ENCODE peak calls at places on chromosome 4, in ten cellular contexts. E is central memory CD4-positive, alpha-beta T cell; F is AG10803; O is T-helper 9 cell; B is stimulated activated CD4-positive, alpha-beta T cell treated with anti-CD3 and anti-CD28 coated beads, Interleukin-15, amount 100 ng/mL, for 1 hour; X is COLO829; R is stimulated activated naive B cell treated with anti-CD40 and anti-IgM and Interleukin-4, amounts not matched to agents 10 μg/mL and 1 μg/mL and 100 μg/mL, for 72 hours; P is activated T-cell treated with anti-CD3 and anti-CD28 coated beads, Interleukin-2, amount 50 U/mL, for 1 hour; Z is foreskin fibroblast; H is Ammon's horn. T is an unnamed sample.

GRCh38 chr4:8696369-8697127 is 104.0 kb downstream of the CPZ start:
- DNase-seq in P (no peak), F (no peak), R (no peak), E (no peak), Z (no peak), O (no peak), B (no peak), X (no peak), H (no peak), T (no peak)

GRCh38 chr4:6614701-6615230 is 25.7 kb upstream of the MRFAP1 start:
- DNase-seq in E (no peak), R (no peak), P (no peak), F (no peak), Z (no peak), H (no peak), X (no peak), B (no peak), O (no peak), T (no peak)

GRCh38 chr4:168811793-168812651 is 198.0 kb downstream of the CBR4 start:
- DNase-seq in E (no peak), B (no peak), Z (peak; percentile 71), O (no peak), R (no peak), X (no peak), F (peak; percentile 77), H (no peak), P (no peak), T (no peak)

GRCh38 chr4:138090918-138091659 is 151.1 kb downstream of the SLC7A11 start:
- DNase-seq in H (no peak), R (no peak), F (no peak), X (no peak), E (no peak), O (no peak), B (no peak), P (no peak), Z (no peak), T (no peak)

GRCh38 chr4:116387942-116388474 is 697.4 kb downstream of the TRAM1L1 start:
- DNase-seq in B (no peak), P (no peak), F (no peak), H (no peak), Z (no peak), O (no peak), X (no peak), R (no peak), E (no peak), T (no peak)

GRCh38 chr4:123874044-123874443 is 477.4 kb downstream of the SPRY1 start:
- DNase-seq in X (no peak), B (no peak), Z (no peak), P (no peak), F (no peak), O (no peak), E (no peak), R (no peak), H (no peak), T (no peak)

GRCh38 chr4:18676136-18676922 is 654.8 kb upstream of the LCORL start:
- DNase-seq in F (no peak), O (no peak), R (no peak), Z (no peak), P (no peak), E (no peak), X (peak; percentile 9), B (no peak), H (no peak), T (no peak)

GRCh38 chr4:134650461-134650860 is 448.9 kb upstream of the PABPC4L start:
- DNase-seq in Z (no peak), X (no peak), E (no peak), O (no peak), P (no peak), F (no peak), H (no peak), R (no peak), B (no peak), T (no peak)

GRCh38 chr4:2256781-2257191 is 5.1 kb downstream of the MXD4 start:
- DNase-seq in X (no peak), P (no peak), B (no peak), E (no peak), O (no peak), R (peak; percentile 0), F (no peak), H (no peak), Z (no peak), T (peak; percentile 47)

GRCh38 chr4:55386073-55386472 is 9.7 kb upstream of the TMEM165 start:
- DNase-seq in P (no peak), E (no peak), F (peak; percentile 21), R (no peak), O (no peak), Z (no peak), X (no peak), H (peak; percentile 54), B (no peak), T (no peak)

GRCh38 chr4:41784191-41784979 is 35.9 kb upstream of the PHOX2B start:
- DNase-seq in O (no peak), Z (no peak), F (no peak), B (no peak), X (peak; percentile 0), E (no peak), R (no peak), P (no peak), H (no peak), T (no peak)

GRCh38 chr4:127985989-127986388 is 20.8 kb downstream of the ABHD18 start:
- DNase-seq in R (no peak), O (no peak), H (no peak), P (no peak), E (no peak), Z (no peak), B (no peak), X (no peak), F (no peak), T (no peak)

GRCh38 chr4:83535945-83536648 is at the start of gene GPAT3:
- DNase-seq in X (no peak), Z (peak; percentile 63), H (peak; percentile 27), E (peak; percentile 66), R (peak; percentile 40), O (peak; percentile 57), P (peak; percentile 75), B (peak; percentile 36), F (peak; percentile 53), T (peak; percentile 97)